ENCODE peak calls at places on chromosomes 11 and 22, in eight cellular contexts. U, W, P, X, K, E, Q and F are unnamed samples.

GRCh38 chr11:28697920-28698827 is 590.0 kb downstream of the METTL15 start:
- DNase-seq in P (no peak), Q (peak), K (no peak), E (peak), U (peak), W (no peak), X (peak), F (no peak)

GRCh38 chr11:118430956-118431355 is 5.3 kb upstream of the KMT2A start:
- DNase-seq in K (no peak), P (no peak), E (no peak), X (no peak), W (no peak), U (no peak), Q (no peak), F (no peak)

GRCh38 chr22:50437511-50438304 is 37.1 kb downstream of the SBF1 start:
- DNase-seq in E (no peak), K (no peak), Q (no peak), P (no peak), X (no peak), U (no peak), W (no peak), F (no peak)

GRCh38 chr22:22099833-22100812 is 117.5 kb upstream of the TOP3B start:
- DNase-seq in X (no peak), Q (no peak), W (no peak), U (no peak), K (no peak), P (no peak), E (no peak), F (peak)

GRCh38 chr11:86955674-86956522 is 703 bp upstream of the FZD4 start:
- DNase-seq in P (peak), X (peak), K (no peak), Q (peak), U (peak), W (peak), E (peak), F (no peak)

GRCh38 chr22:39773503-39773902 is 120.1 kb downstream of the ENTHD1 start:
- DNase-seq in K (no peak), U (no peak), X (no peak), W (no peak), E (no peak), Q (no peak), P (no peak), F (no peak)

GRCh38 chr11:60310407-60310998 is 16.6 kb upstream of the MS4A6E start:
- DNase-seq in E (no peak), Q (peak), K (no peak), P (no peak), U (no peak), W (no peak), X (no peak), F (no peak)

GRCh38 chr11:71474141-71474770 is 21.3 kb downstream of the NADSYN1 start:
- DNase-seq in W (no peak), Q (no peak), E (no peak), U (no peak), P (no peak), K (no peak), X (no peak), F (no peak)

GRCh38 chr22:19724927-19725661 is 1.8 kb downstream of the GP1BB start:
- DNase-seq in X (no peak), W (no peak), E (no peak), U (no peak), Q (no peak), K (no peak), P (no peak), F (no peak)

GRCh38 chr11:92886243-92886905 is 83.1 kb upstream of the MTNR1B start:
- DNase-seq in U (no peak), E (no peak), P (no peak), W (peak), Q (peak), X (peak), K (peak), F (no peak)

GRCh38 chr22:43867839-43868652 is 5.7 kb upstream of the SULT4A1 start:
- DNase-seq in E (peak), Q (no peak), U (no peak), X (peak), W (peak), P (no peak), K (no peak), F (no peak)

GRCh38 chr11:110867951-110868350 is 155.7 kb upstream of the ARHGAP20 start:
- DNase-seq in W (no peak), U (no peak), P (no peak), Q (no peak), X (no peak), K (no peak), E (no peak), F (no peak)

GRCh38 chr11:5204787-5205186 is 4.3 kb upstream of the OR51V1 start:
- DNase-seq in Q (no peak), K (no peak), X (peak), P (no peak), U (no peak), E (no peak), W (peak), F (no peak)

GRCh38 chr11:9332655-9333054 is 18.3 kb upstream of the TMEM41B start:
- DNase-seq in U (no peak), Q (no peak), X (no peak), E (no peak), P (no peak), W (no peak), K (no peak), F (no peak)

GRCh38 chr11:125343086-125343731 is 152.9 kb downstream of the FEZ1 start:
- DNase-seq in Q (no peak), U (no peak), W (no peak), X (no peak), K (no peak), E (peak), P (no peak), F (no peak)

GRCh38 chr11:4025248-4025956 is 69.2 kb upstream of the RRM1 start:
- DNase-seq in Q (no peak), W (no peak), E (no peak), U (no peak), P (no peak), X (no peak), K (no peak), F (no peak)

GRCh38 chr11:113488931-113489351 is 13.7 kb upstream of the DRD2 start:
- DNase-seq in E (no peak), Q (no peak), X (no peak), U (no peak), P (no peak), K (no peak), W (no peak), F (no peak)

GRCh38 chr11:34002420-34002819 is 49.1 kb upstream of the CAPRIN1 start:
- DNase-seq in E (no peak), W (no peak), K (no peak), X (no peak), U (no peak), Q (no peak), P (no peak), F (no peak)

GRCh38 chr11:110960167-110960566 is 247.9 kb upstream of the ARHGAP20 start:
- DNase-seq in W (no peak), P (no peak), E (no peak), K (no peak), Q (no peak), X (no peak), U (no peak), F (no peak)

GRCh38 chr11:128716661-128717210 is 22.9 kb downstream of the FLI1 start:
- DNase-seq in Q (no peak), K (no peak), P (no peak), W (no peak), U (no peak), E (no peak), X (no peak), F (peak)

GRCh38 chr11:37449146-37449545 is 851.1 kb upstream of the RAG2 start:
- DNase-seq in K (peak), W (peak), E (no peak), U (no peak), P (no peak), X (peak), Q (peak), F (no peak)

GRCh38 chr22:37331034-37331428 is 48.7 kb downstream of the CYTH4 start:
- DNase-seq in E (no peak), Q (no peak), W (no peak), U (no peak), P (no peak), K (no peak), X (no peak), F (no peak)

GRCh38 chr11:63670738-63671321 is 346 bp downstream of the ATL3 start:
- DNase-seq in X (peak), W (no peak), P (peak), Q (peak), E (peak), U (no peak), K (no peak), F (peak)

GRCh38 chr22:30393885-30394284 is 2.9 kb upstream of the SEC14L2 start:
- DNase-seq in X (no peak), K (no peak), U (no peak), W (no peak), E (no peak), P (no peak), Q (no peak), F (no peak)

GRCh38 chr11:77967753-77968152 is 26.7 kb downstream of the INTS4 start:
- DNase-seq in K (no peak), W (no peak), U (no peak), Q (no peak), E (no peak), P (no peak), X (no peak), F (no peak)